ENCODE peak calls at places on chromosomes 13 and 19, in seven cellular contexts. P, X, W, L, I, B and M are unnamed samples.

GRCh38 chr19:13420780-13421179 is 85.5 kb downstream of the CACNA1A start:
- DNase-seq in X (no peak), W (no peak), I (no peak), B (no peak), P (no peak), L (no peak), M (no peak)

GRCh38 chr13:69291292-69291906 is 816.2 kb upstream of the ATXN8OS start:
- DNase-seq in W (no peak), I (no peak), P (no peak), X (no peak), L (no peak), B (no peak), M (no peak)

GRCh38 chr13:40026741-40027140 is 371.3 kb downstream of the COG6 start:
- DNase-seq in L (no peak), X (no peak), B (no peak), W (peak; percentile 34), P (no peak), I (no peak), M (no peak)

GRCh38 chr19:42420055-42420544 is 7.1 kb downstream of the LIPE start:
- DNase-seq in L (no peak), B (no peak), P (no peak), I (peak; percentile 58), X (no peak), W (peak; percentile 66), M (no peak)

GRCh38 chr19:18878858-18879578 is 16.9 kb downstream of the CERS1 start:
- DNase-seq in I (no peak), P (peak; percentile 72), X (no peak), B (no peak), W (no peak), L (no peak), M (no peak)

GRCh38 chr19:6069268-6069771 is 41.0 kb downstream of the RFX2 start:
- DNase-seq in B (no peak), I (no peak), X (no peak), P (no peak), W (no peak), L (no peak), M (no peak)

GRCh38 chr19:4624301-4624700 is 15.0 kb upstream of the TNFAIP8L1 start:
- DNase-seq in B (no peak), I (no peak), X (no peak), W (no peak), L (no peak), P (no peak), M (no peak)

GRCh38 chr13:48873081-48873480 is 102.6 kb upstream of the FNDC3A start:
- DNase-seq in W (no peak), I (no peak), B (no peak), P (no peak), X (no peak), L (no peak), M (no peak)

GRCh38 chr13:83666126-83666525 is 216.1 kb downstream of the SLITRK1 start:
- DNase-seq in L (no peak), P (no peak), B (peak; percentile 18), X (no peak), I (no peak), W (no peak), M (no peak)

GRCh38 chr13:50552424-50552966 is 291.0 kb downstream of the DLEU7 start:
- DNase-seq in B (no peak), P (no peak), I (no peak), X (no peak), L (no peak), W (no peak), M (no peak)

GRCh38 chr13:25686831-25687495 is 315.2 kb downstream of the ATP8A2 start:
- DNase-seq in X (no peak), P (no peak), B (no peak), L (no peak), I (no peak), W (no peak), M (no peak)